ENCODE peak calls at places on chromosomes 7 and 10, in eight cellular contexts. One of them, this sample, is unnamed.
A peak's percentile ranks its signal among the peaks of the same experiment; 100 is the strongest.

GRCh38 chr10:97222346-97222961 is 36.7 kb upstream of the SLIT1 start:
- DNase-seq in activated T-cell treated with anti-CD3 and anti-CD28 coated beads, Interleukin-2, amount 50 U/mL, for 48 hours: no peak
- DNase-seq in A673: no peak
- DNase-seq in RCC 7860: no peak
- DNase-seq in stimulated activated CD4-positive, alpha-beta T cell treated with anti-CD3 and anti-CD28 coated beads, Interleukin-15, amount 100 ng/mL, for 24 hours: no peak
- DNase-seq in right cardiac atrium: no peak
- DNase-seq in fibroblast of mammary gland: no peak
- DNase-seq in HFF-Myc: no peak
- DNase-seq in this sample: no peak

GRCh38 chr10:22022257-22023051 is 18.9 kb upstream of the DNAJC1 start:
- DNase-seq in activated T-cell treated with anti-CD3 and anti-CD28 coated beads, Interleukin-2, amount 50 U/mL, for 48 hours: peak; percentile 54
- DNase-seq in A673: peak; percentile 6
- DNase-seq in RCC 7860: no peak
- DNase-seq in stimulated activated CD4-positive, alpha-beta T cell treated with anti-CD3 and anti-CD28 coated beads, Interleukin-15, amount 100 ng/mL, for 24 hours: peak; percentile 63
- DNase-seq in right cardiac atrium: peak; percentile 16
- DNase-seq in fibroblast of mammary gland: peak; percentile 37
- DNase-seq in HFF-Myc: no peak
- DNase-seq in this sample: peak; percentile 69

GRCh38 chr10:49284356-49284755 is 14.6 kb upstream of the C10orf71 start:
- DNase-seq in activated T-cell treated with anti-CD3 and anti-CD28 coated beads, Interleukin-2, amount 50 U/mL, for 48 hours: no peak
- DNase-seq in A673: no peak
- DNase-seq in RCC 7860: no peak
- DNase-seq in stimulated activated CD4-positive, alpha-beta T cell treated with anti-CD3 and anti-CD28 coated beads, Interleukin-15, amount 100 ng/mL, for 24 hours: no peak
- DNase-seq in right cardiac atrium: no peak
- DNase-seq in fibroblast of mammary gland: no peak
- DNase-seq in HFF-Myc: no peak
- DNase-seq in this sample: no peak

GRCh38 chr7:127885222-127885772 is 145.9 kb downstream of the LRRC4 start:
- DNase-seq in activated T-cell treated with anti-CD3 and anti-CD28 coated beads, Interleukin-2, amount 50 U/mL, for 48 hours: no peak
- DNase-seq in A673: no peak
- DNase-seq in RCC 7860: no peak
- DNase-seq in stimulated activated CD4-positive, alpha-beta T cell treated with anti-CD3 and anti-CD28 coated beads, Interleukin-15, amount 100 ng/mL, for 24 hours: no peak
- DNase-seq in right cardiac atrium: no peak
- DNase-seq in fibroblast of mammary gland: no peak
- DNase-seq in HFF-Myc: no peak
- DNase-seq in this sample: no peak

GRCh38 chr10:78894841-78895195 is 173.9 kb upstream of the ZMIZ1 start:
- DNase-seq in activated T-cell treated with anti-CD3 and anti-CD28 coated beads, Interleukin-2, amount 50 U/mL, for 48 hours: no peak
- DNase-seq in A673: no peak
- DNase-seq in RCC 7860: no peak
- DNase-seq in stimulated activated CD4-positive, alpha-beta T cell treated with anti-CD3 and anti-CD28 coated beads, Interleukin-15, amount 100 ng/mL, for 24 hours: no peak
- DNase-seq in right cardiac atrium: no peak
- DNase-seq in fibroblast of mammary gland: no peak
- DNase-seq in HFF-Myc: no peak
- DNase-seq in this sample: no peak

GRCh38 chr7:141158562-141158961 is 84.7 kb downstream of the TMEM178B start:
- DNase-seq in activated T-cell treated with anti-CD3 and anti-CD28 coated beads, Interleukin-2, amount 50 U/mL, for 48 hours: no peak
- DNase-seq in A673: no peak
- DNase-seq in RCC 7860: peak; percentile 99
- DNase-seq in stimulated activated CD4-positive, alpha-beta T cell treated with anti-CD3 and anti-CD28 coated beads, Interleukin-15, amount 100 ng/mL, for 24 hours: no peak
- DNase-seq in right cardiac atrium: peak; percentile 60
- DNase-seq in fibroblast of mammary gland: peak; percentile 98
- DNase-seq in HFF-Myc: peak; percentile 31
- DNase-seq in this sample: no peak

GRCh38 chr10:122850705-122851640 is 5.3 kb upstream of the CUZD1 start:
- DNase-seq in activated T-cell treated with anti-CD3 and anti-CD28 coated beads, Interleukin-2, amount 50 U/mL, for 48 hours: no peak
- DNase-seq in A673: no peak
- DNase-seq in RCC 7860: no peak
- DNase-seq in stimulated activated CD4-positive, alpha-beta T cell treated with anti-CD3 and anti-CD28 coated beads, Interleukin-15, amount 100 ng/mL, for 24 hours: no peak
- DNase-seq in right cardiac atrium: no peak
- DNase-seq in fibroblast of mammary gland: peak; percentile 77
- DNase-seq in HFF-Myc: no peak
- DNase-seq in this sample: no peak

GRCh38 chr10:109018892-109019507 is 904.3 kb downstream of the XPNPEP1 start:
- DNase-seq in activated T-cell treated with anti-CD3 and anti-CD28 coated beads, Interleukin-2, amount 50 U/mL, for 48 hours: no peak
- DNase-seq in A673: peak; percentile 43
- DNase-seq in RCC 7860: no peak
- DNase-seq in stimulated activated CD4-positive, alpha-beta T cell treated with anti-CD3 and anti-CD28 coated beads, Interleukin-15, amount 100 ng/mL, for 24 hours: no peak
- DNase-seq in right cardiac atrium: no peak
- DNase-seq in fibroblast of mammary gland: peak; percentile 12
- DNase-seq in HFF-Myc: no peak
- DNase-seq in this sample: no peak

GRCh38 chr7:105454058-105454739 is 65.5 kb upstream of the SRPK2 start:
- DNase-seq in activated T-cell treated with anti-CD3 and anti-CD28 coated beads, Interleukin-2, amount 50 U/mL, for 48 hours: no peak
- DNase-seq in A673: peak; percentile 61
- DNase-seq in RCC 7860: no peak
- DNase-seq in stimulated activated CD4-positive, alpha-beta T cell treated with anti-CD3 and anti-CD28 coated beads, Interleukin-15, amount 100 ng/mL, for 24 hours: no peak
- DNase-seq in right cardiac atrium: no peak
- DNase-seq in fibroblast of mammary gland: peak; percentile 73
- DNase-seq in HFF-Myc: peak; percentile 89
- DNase-seq in this sample: no peak

GRCh38 chr10:61903184-61903990 is 1.9 kb downstream of the ARID5B start:
- DNase-seq in activated T-cell treated with anti-CD3 and anti-CD28 coated beads, Interleukin-2, amount 50 U/mL, for 48 hours: peak; percentile 86
- DNase-seq in A673: peak; percentile 79
- DNase-seq in RCC 7860: peak; percentile 44
- DNase-seq in stimulated activated CD4-positive, alpha-beta T cell treated with anti-CD3 and anti-CD28 coated beads, Interleukin-15, amount 100 ng/mL, for 24 hours: peak; percentile 77
- DNase-seq in right cardiac atrium: peak; percentile 46
- DNase-seq in fibroblast of mammary gland: peak; percentile 59
- DNase-seq in HFF-Myc: no peak
- DNase-seq in this sample: peak; percentile 87

GRCh38 chr7:99141756-99142726 is 1.9 kb downstream of the SMURF1 start:
- DNase-seq in activated T-cell treated with anti-CD3 and anti-CD28 coated beads, Interleukin-2, amount 50 U/mL, for 48 hours: peak; percentile 73
- DNase-seq in A673: peak; percentile 61
- DNase-seq in RCC 7860: peak; percentile 88
- DNase-seq in stimulated activated CD4-positive, alpha-beta T cell treated with anti-CD3 and anti-CD28 coated beads, Interleukin-15, amount 100 ng/mL, for 24 hours: peak; percentile 71
- DNase-seq in right cardiac atrium: peak; percentile 61
- DNase-seq in fibroblast of mammary gland: peak; percentile 76
- DNase-seq in HFF-Myc: peak; percentile 59
- DNase-seq in this sample: peak; percentile 70

GRCh38 chr7:116150588-116150987 is 59.8 kb upstream of the TES start:
- DNase-seq in activated T-cell treated with anti-CD3 and anti-CD28 coated beads, Interleukin-2, amount 50 U/mL, for 48 hours: no peak
- DNase-seq in A673: no peak
- DNase-seq in RCC 7860: no peak
- DNase-seq in stimulated activated CD4-positive, alpha-beta T cell treated with anti-CD3 and anti-CD28 coated beads, Interleukin-15, amount 100 ng/mL, for 24 hours: no peak
- DNase-seq in right cardiac atrium: no peak
- DNase-seq in fibroblast of mammary gland: peak; percentile 50
- DNase-seq in HFF-Myc: no peak
- DNase-seq in this sample: no peak